ENCODE peak calls at places on chromosomes 7 and 10, in four cellular contexts. One of them, this sample, is unnamed.

GRCh38 chr7:29281782-29282541 is 87.4 kb downstream of the CHN2 start:
- DNase-seq in OCI-LY7: no peak
- DNase-seq in NCI-H510A: peak; percentile 96
- DNase-seq in HL-60: no peak
- DNase-seq in this sample: no peak

GRCh38 chr10:3720228-3721019 is 64.6 kb downstream of the KLF6 start:
- DNase-seq in OCI-LY7: no peak
- DNase-seq in HL-60: peak; percentile 90
- DNase-seq in NCI-H510A: no peak
- DNase-seq in this sample: no peak

GRCh38 chr10:75525646-75526045 is 94.2 kb downstream of the LRMDA start:
- DNase-seq in NCI-H510A: no peak
- DNase-seq in OCI-LY7: no peak
- DNase-seq in HL-60: peak; percentile 14
- DNase-seq in this sample: no peak

GRCh38 chr7:34655384-34655783 is 2.6 kb upstream of the NPSR1 start:
- DNase-seq in NCI-H510A: no peak
- DNase-seq in HL-60: no peak
- DNase-seq in OCI-LY7: no peak
- DNase-seq in this sample: no peak

GRCh38 chr7:36346260-36346831 is 43.3 kb upstream of the ANLN start:
- DNase-seq in NCI-H510A: no peak
- DNase-seq in HL-60: no peak
- DNase-seq in OCI-LY7: no peak
- DNase-seq in this sample: no peak

GRCh38 chr7:1193593-1194424 is 33.8 kb upstream of the ZFAND2A start:
- DNase-seq in HL-60: peak; percentile 49
- DNase-seq in OCI-LY7: peak; percentile 27
- DNase-seq in NCI-H510A: no peak
- DNase-seq in this sample: peak; percentile 24

GRCh38 chr7:43232376-43232775 is 119.9 kb downstream of the HECW1 start:
- DNase-seq in NCI-H510A: no peak
- DNase-seq in HL-60: no peak
- DNase-seq in OCI-LY7: no peak
- DNase-seq in this sample: no peak

GRCh38 chr7:52781250-52781649 is 254.2 kb upstream of the POM121L12 start:
- DNase-seq in HL-60: no peak
- DNase-seq in NCI-H510A: no peak
- DNase-seq in OCI-LY7: no peak
- DNase-seq in this sample: no peak

GRCh38 chr7:128168667-128169210 is 72.3 kb upstream of the LEP start:
- DNase-seq in OCI-LY7: no peak
- DNase-seq in HL-60: no peak
- DNase-seq in NCI-H510A: no peak
- DNase-seq in this sample: no peak

GRCh38 chr10:56317603-56318002 is 43.5 kb downstream of the ZWINT start:
- DNase-seq in OCI-LY7: no peak
- DNase-seq in HL-60: no peak
- DNase-seq in NCI-H510A: no peak
- DNase-seq in this sample: no peak

GRCh38 chr10:129707406-129708388 is 240.7 kb downstream of the MGMT start:
- DNase-seq in OCI-LY7: no peak
- DNase-seq in HL-60: no peak
- DNase-seq in NCI-H510A: no peak
- DNase-seq in this sample: peak; percentile 56

GRCh38 chr10:9786576-9786975 is 1231.1 kb upstream of the CELF2 start:
- DNase-seq in HL-60: no peak
- DNase-seq in NCI-H510A: no peak
- DNase-seq in OCI-LY7: no peak
- DNase-seq in this sample: no peak

GRCh38 chr7:4549681-4550080 is 132.4 kb upstream of the FOXK1 start:
- DNase-seq in NCI-H510A: no peak
- DNase-seq in HL-60: no peak
- DNase-seq in OCI-LY7: no peak
- DNase-seq in this sample: no peak

GRCh38 chr10:114767589-114768393 is 53.8 kb upstream of the FHIP2A start:
- DNase-seq in NCI-H510A: peak; percentile 40
- DNase-seq in HL-60: no peak
- DNase-seq in OCI-LY7: no peak
- DNase-seq in this sample: no peak

GRCh38 chr10:13717936-13718772 is 131.4 kb downstream of the PRPF18 start:
- DNase-seq in OCI-LY7: no peak
- DNase-seq in NCI-H510A: peak; percentile 15
- DNase-seq in HL-60: peak; percentile 43
- DNase-seq in this sample: peak; percentile 77